ENCODE peak calls at places on chromosomes 5 and 9, in four cellular contexts. I is small intestine, P is tibial nerve, X is aorta. C is an unnamed sample.

GRCh38 chr5:60703944-60704343 is 4.0 kb upstream of the DEPDC1B start:
- DNase-seq in X (no peak), I (no peak), P (no peak), C (no peak)

GRCh38 chr5:95841914-95842812 is 19.6 kb upstream of the GLRX start:
- DNase-seq in X (no peak), I (no peak), P (peak; percentile 77), C (no peak)

GRCh38 chr5:1285141-1285540 is 9.7 kb downstream of the TERT start:
- DNase-seq in X (no peak), P (no peak), I (no peak), C (no peak)

GRCh38 chr5:126334755-126335154 is 88.5 kb upstream of the GRAMD2B start:
- DNase-seq in X (no peak), P (no peak), I (peak; percentile 6), C (no peak)

GRCh38 chr5:776862-777711 is 7.4 kb downstream of the ZDHHC11B start:
- DNase-seq in X (peak; percentile 84), I (no peak), P (no peak), C (peak; percentile 51)

GRCh38 chr9:79308012-79308411 is 263.8 kb upstream of the TLE4 start:
- DNase-seq in P (no peak), I (no peak), X (no peak), C (no peak)

GRCh38 chr5:136174021-136174659 is 18.8 kb downstream of the SMIM32 start:
- DNase-seq in I (peak; percentile 65), X (no peak), P (no peak), C (no peak)

GRCh38 chr5:157116483-157116954 is 7.7 kb upstream of the HAVCR2 start:
- DNase-seq in P (no peak), I (no peak), X (no peak), C (no peak)

GRCh38 chr5:39005566-39006232 is 68.5 kb downstream of the RICTOR start:
- DNase-seq in X (no peak), P (no peak), I (peak; percentile 12), C (no peak)

GRCh38 chr5:38725419-38725865 is 120.4 kb upstream of the OSMR start:
- DNase-seq in X (no peak), I (no peak), P (no peak), C (no peak)

GRCh38 chr5:110784901-110785300 is 46.1 kb downstream of the SLC25A46 start:
- DNase-seq in P (no peak), X (no peak), I (no peak), C (no peak)

GRCh38 chr9:130714586-130715110 is 21.1 kb downstream of the EXOSC2 start:
- DNase-seq in I (peak; percentile 12), X (no peak), P (no peak), C (no peak)

GRCh38 chr5:36403601-36404311 is 102.1 kb upstream of the RANBP3L start:
- DNase-seq in X (no peak), I (no peak), P (peak; percentile 79), C (peak; percentile 94)

GRCh38 chr5:93165559-93165958 is 415.5 kb downstream of the NR2F1-AS1 start:
- DNase-seq in X (no peak), P (no peak), I (no peak), C (no peak)

GRCh38 chr5:168525856-168526255 is 3.2 kb upstream of the FBLL1 start:
- DNase-seq in X (no peak), I (peak; percentile 45), P (no peak), C (no peak)

GRCh38 chr5:108144332-108144731 is 237.6 kb downstream of the FBXL17 start:
- DNase-seq in X (no peak), I (no peak), P (no peak), C (no peak)

GRCh38 chr9:128912270-128912853 is 8.4 kb upstream of the PHYHD1 start:
- DNase-seq in I (no peak), P (no peak), X (no peak), C (peak; percentile 61)

GRCh38 chr9:123339666-123340414 is 16.2 kb upstream of the CRB2 start:
- DNase-seq in I (no peak), P (no peak), X (no peak), C (no peak)
- H3K4me3 ChIP-seq in I (peak overlapping the region; percentile 5), P (peak overlapping the region; percentile 19), X (no peak overlapping the region), C (no peak overlapping the region)

DNA sequence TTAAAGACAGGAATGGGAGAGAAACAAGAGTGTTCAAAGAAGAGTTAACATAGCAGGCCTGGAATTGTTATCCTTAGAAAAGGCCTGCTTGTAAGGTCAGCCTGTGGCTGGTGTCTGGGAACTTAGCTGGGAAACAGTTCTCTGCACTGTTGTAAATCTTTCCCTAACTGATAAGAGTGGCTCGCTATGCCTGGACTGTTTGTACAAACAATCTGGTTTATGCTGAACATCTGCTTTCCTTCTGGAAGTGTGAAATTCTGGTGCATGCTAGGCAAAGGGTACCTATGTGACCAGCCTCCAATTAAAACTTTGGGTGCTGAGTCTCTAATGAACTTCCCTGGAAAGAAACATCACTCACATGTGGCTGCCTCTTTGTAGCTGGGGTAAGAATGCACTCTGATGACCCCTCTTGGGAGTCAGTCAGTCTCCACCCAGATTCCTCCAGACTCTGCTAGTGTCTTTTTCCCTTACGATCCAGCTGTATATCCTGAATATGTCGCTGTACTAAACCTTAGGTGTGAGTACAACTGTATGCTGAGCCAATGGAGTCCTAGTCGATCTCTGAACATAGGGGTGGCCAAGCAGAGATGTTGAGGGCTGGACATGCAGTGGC is 16.5 kb downstream of the SPARC start:
- DNase-seq in X (no peak), P (no peak), I (peak; percentile 42), C (no peak)
- H3K36me3 ChIP-seq in X (peaks cover 43% of the 10 kb centered on the region), P (no peaks in the 10 kb centered on the region), I (no peaks in the 10 kb centered on the region), C (peaks cover 100% of the 10 kb centered on the region)

GRCh38 chr5:140060816-140061215 is 17.7 kb upstream of the NRG2 start:
- DNase-seq in P (no peak), I (no peak), X (no peak), C (no peak)

GRCh38 chr5:140055152-140055551 is 12.1 kb upstream of the NRG2 start:
- DNase-seq in P (no peak), X (no peak), I (no peak), C (no peak)

GRCh38 chr5:140054086-140054689 is 11.1 kb upstream of the NRG2 start:
- DNase-seq in I (no peak), X (no peak), P (no peak), C (no peak)

GRCh38 chr5:140056880-140057279 is 13.8 kb upstream of the NRG2 start:
- DNase-seq in I (no peak), X (no peak), P (no peak), C (no peak)

DNA sequence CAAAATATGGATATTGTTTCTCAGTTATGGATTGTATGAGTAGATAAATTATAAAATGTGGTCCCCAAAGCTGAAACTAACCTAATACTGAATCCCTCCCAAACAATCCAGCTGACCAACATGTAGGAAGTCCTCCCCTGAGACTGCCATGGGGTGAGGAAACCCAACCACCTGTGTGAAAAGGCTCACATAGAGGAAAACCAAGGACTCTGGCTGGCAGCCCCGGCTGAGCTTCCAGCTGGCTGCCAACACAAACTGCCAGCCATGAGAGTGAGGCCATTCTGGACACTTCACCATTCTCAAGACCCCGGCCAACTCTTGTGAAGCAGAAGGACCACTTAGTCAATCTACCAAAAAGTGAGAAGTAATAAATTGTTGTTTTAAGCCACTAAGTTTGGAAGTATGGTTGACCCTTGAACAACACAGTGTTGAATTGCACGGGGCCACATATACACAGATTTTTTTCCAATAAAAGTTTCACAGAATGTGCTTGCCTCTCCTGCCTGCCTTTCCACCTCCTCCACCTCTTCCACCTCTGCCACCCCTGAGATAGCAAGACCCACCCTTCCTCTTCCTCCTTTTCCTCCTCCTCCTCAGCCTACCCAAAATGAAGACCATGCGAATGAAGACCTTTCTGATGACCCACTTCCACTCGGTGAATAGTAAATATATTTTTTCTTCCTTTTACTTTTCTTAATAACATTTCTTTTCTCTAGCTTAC is 15.3 kb upstream of the NRG2 start:
- DNase-seq in X (no peak), I (no peak), P (no peak), C (no peak)
- H3K27me3 ChIP-seq in X (no peaks in the 10 kb centered on the region), I (no peaks in the 10 kb centered on the region), P (peaks cover 34% of the 10 kb centered on the region), C (peaks cover 50% of the 10 kb centered on the region)

GRCh38 chr5:170280090-170280493 is 17.5 kb downstream of the LCP2 start:
- DNase-seq in X (no peak), I (no peak), P (no peak), C (no peak)
- H3K4me3 ChIP-seq in X (no peak overlapping the region), I (no peak overlapping the region), P (no peak overlapping the region), C (no peak overlapping the region)

DNA sequence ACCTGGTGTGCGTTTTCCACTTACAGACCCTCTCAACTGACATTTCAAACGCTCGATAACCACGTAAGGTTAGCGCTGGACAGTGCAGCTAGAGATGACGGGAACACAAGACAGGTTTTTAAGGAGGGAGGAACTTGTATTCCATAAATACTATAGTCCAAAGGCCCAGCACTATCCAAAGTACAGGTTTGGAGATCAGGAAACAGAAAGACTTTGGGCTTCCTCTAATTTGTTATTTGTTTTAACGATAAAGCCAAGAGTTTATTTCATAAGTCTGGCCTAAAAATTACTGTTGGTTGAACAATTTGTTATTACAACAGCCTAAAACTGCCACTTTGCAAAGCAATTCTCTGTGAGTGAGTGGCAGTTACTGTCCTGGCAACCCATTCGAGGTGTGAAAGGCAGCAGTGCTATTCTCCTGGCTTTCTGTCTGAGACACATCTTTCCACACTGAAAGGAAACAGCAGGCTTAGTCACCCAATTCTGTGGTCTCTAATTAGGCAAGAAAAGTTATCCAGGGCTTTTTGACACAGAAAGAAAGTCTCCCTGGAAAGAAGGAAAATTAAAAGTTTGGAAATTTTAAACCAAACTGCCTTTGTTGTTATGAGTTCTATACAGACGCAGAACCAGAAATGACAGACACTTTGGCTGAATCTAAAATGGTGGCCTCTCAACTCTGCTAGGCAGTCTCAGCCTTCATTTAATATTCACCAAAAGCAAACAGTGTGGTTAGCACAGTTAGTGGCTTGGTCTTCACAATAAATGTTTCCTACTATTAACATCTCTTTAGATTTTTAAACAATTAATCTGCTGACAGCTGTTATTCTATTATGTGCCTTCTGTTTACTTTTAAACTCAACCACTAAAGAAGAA is 33.9 kb downstream of the PSMB7 start:
- DNase-seq in I (peak; percentile 14), X (no peak), P (no peak), C (no peak)
- H3K36me3 ChIP-seq in I (no peaks in the 10 kb centered on the region), X (peaks cover 2% of the 10 kb centered on the region), P (no peaks in the 10 kb centered on the region), C (peaks cover 77% of the 10 kb centered on the region)

DNA sequence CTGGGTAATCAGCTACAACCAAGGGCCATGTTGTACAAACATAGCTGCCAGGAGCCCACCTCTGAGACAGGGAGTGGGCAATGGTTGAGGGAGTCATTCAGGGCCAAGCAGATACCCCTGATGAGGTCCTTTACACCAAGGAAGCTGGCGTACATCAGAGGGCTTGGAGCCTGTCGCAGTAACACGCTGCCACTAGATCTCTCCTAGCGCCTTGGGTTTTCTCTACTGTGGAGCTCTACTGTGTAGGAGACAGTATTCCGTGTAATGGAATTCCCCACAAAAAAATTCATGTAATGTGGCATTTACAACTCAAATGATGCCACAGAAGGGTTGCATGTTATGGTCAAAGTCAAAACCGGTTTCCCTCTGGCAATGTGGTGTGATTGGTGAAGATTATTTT is 41.4 kb upstream of the CRB2 start:
- DNase-seq in P (no peak), X (no peak), I (no peak), C (no peak)
- H3K27me3 ChIP-seq in P (no peaks in the 10 kb centered on the region), X (no peaks in the 10 kb centered on the region), I (no peaks in the 10 kb centered on the region), C (no peaks in the 10 kb centered on the region)

GRCh38 chr5:7927466-7928375 is 58.8 kb downstream of the MTRR start:
- DNase-seq in P (peak; percentile 42), X (no peak), I (peak; percentile 82), C (peak; percentile 44)

GRCh38 chr5:7926296-7926695 is 57.3 kb downstream of the MTRR start:
- DNase-seq in X (no peak), I (no peak), P (no peak), C (no peak)

GRCh38 chr5:7926720-7927119 is 57.8 kb downstream of the MTRR start:
- DNase-seq in P (no peak), I (no peak), X (no peak), C (no peak)
- H3K4me3 ChIP-seq in P (no peak overlapping the region), I (no peak overlapping the region), X (no peak overlapping the region), C (no peak overlapping the region)

C was measured in MG63.